ENCODE peak calls at places on chromosomes 12 and 14, in four cellular contexts. S, I, H and C are unnamed samples.

GRCh38 chr12:105469701-105470100 is 139.2 kb downstream of the C12orf75 start:
- DNase-seq in I (no peak), S (no peak), H (no peak), C (no peak)

GRCh38 chr12:91877461-91878230 is 268.0 kb downstream of the BTG1 start:
- DNase-seq in I (no peak), H (no peak), S (no peak), C (no peak)

GRCh38 chr14:95494456-95494855 is 22.0 kb downstream of the SYNE3 start:
- DNase-seq in S (no peak), H (no peak), I (no peak), C (no peak)

GRCh38 chr12:61097991-61098580 is 1162.1 kb upstream of the USP15 start:
- DNase-seq in S (no peak), H (no peak), I (no peak), C (no peak)

GRCh38 chr14:67650694-67651093 is 23.7 kb downstream of the VTI1B start:
- DNase-seq in I (no peak), S (peak), H (peak), C (no peak)

GRCh38 chr12:95687937-95688336 is 102.6 kb downstream of the NTN4 start:
- DNase-seq in S (no peak), H (no peak), I (no peak), C (no peak)

GRCh38 chr14:99164712-99165111 is 107.3 kb downstream of the BCL11B start:
- DNase-seq in H (no peak), S (no peak), I (no peak), C (no peak)

GRCh38 chr12:82896979-82897378 is 210.3 kb downstream of the TMTC2 start:
- DNase-seq in S (peak), I (no peak), H (no peak), C (peak)

GRCh38 chr14:96121660-96122395 is 82.7 kb downstream of the C14orf132 start:
- DNase-seq in S (peak), I (no peak), H (peak), C (no peak)

GRCh38 chr12:87270894-87271293 is 758.3 kb downstream of the C12orf50 start:
- DNase-seq in H (peak), S (peak), I (peak), C (no peak)

GRCh38 chr12:39417916-39418315 is 25.0 kb downstream of the KIF21A start:
- DNase-seq in H (no peak), I (no peak), S (no peak), C (no peak)

GRCh38 chr14:27528328-27528727 is 930.5 kb upstream of the NOVA1 start:
- DNase-seq in I (peak), H (peak), S (no peak), C (no peak)

GRCh38 chr12:53234236-53234635 is 2.2 kb upstream of the RARG start:
- DNase-seq in S (no peak), I (no peak), H (no peak), C (no peak)

GRCh38 chr12:132477009-132477702 is 12.8 kb upstream of the FBRSL1 start:
- DNase-seq in H (no peak), I (no peak), S (no peak), C (no peak)

GRCh38 chr12:31006416-31007152 is 67.1 kb upstream of the DDX11 start:
- DNase-seq in S (no peak), I (no peak), H (no peak), C (no peak)

GRCh38 chr14:54348001-54348611 is 48.7 kb upstream of the CDKN3 start:
- DNase-seq in S (peak), H (peak), I (peak), C (no peak)

GRCh38 chr14:27553820-27554219 is 956.0 kb upstream of the NOVA1 start:
- DNase-seq in I (no peak), S (no peak), H (peak), C (no peak)

GRCh38 chr14:33555710-33556350 is 395.0 kb downstream of the EGLN3 start:
- DNase-seq in H (no peak), I (no peak), S (no peak), C (no peak)

GRCh38 chr14:83575301-83575700 is 1954.6 kb upstream of the FLRT2 start:
- DNase-seq in I (no peak), H (peak), S (peak), C (no peak)

DNA sequence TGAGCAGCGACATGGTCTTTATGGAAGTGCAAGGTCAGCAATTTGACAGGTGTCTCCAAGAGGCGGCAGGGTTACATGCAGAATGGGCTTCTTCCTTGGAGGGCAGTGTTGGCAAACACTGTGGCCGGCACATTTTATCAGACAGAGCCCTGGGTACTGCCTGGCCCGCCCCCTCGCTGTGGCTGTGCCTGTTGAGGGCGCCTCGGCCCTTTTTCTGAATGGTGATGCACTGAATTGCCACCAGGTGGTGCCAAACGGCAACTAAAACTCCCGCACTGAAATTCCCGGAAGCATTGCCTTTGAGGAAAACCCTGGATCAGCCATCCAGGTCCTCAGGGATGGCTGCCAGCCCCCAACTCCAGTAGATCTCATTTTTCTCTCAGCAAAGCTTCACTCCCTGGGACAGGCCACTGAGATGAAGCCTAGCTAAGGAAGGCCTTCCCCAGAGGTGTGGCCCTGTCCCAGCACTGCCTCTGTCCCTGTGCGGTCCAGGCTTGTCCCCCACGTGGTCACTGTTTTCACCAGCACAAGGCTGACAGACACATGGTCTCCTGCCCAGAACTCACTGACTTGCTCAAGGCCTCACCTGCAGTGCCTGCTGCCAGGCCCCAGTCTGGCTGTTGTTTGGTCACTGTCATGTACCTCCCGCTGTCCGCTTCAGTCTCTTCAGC is 73.6 kb downstream of the TESC start:
- DNase-seq in H (peak), I (peak), S (peak), C (peak)
- H3K27ac ChIP-seq in H (no peak), I (no peak), S (no peak), C (no peak)

DNA sequence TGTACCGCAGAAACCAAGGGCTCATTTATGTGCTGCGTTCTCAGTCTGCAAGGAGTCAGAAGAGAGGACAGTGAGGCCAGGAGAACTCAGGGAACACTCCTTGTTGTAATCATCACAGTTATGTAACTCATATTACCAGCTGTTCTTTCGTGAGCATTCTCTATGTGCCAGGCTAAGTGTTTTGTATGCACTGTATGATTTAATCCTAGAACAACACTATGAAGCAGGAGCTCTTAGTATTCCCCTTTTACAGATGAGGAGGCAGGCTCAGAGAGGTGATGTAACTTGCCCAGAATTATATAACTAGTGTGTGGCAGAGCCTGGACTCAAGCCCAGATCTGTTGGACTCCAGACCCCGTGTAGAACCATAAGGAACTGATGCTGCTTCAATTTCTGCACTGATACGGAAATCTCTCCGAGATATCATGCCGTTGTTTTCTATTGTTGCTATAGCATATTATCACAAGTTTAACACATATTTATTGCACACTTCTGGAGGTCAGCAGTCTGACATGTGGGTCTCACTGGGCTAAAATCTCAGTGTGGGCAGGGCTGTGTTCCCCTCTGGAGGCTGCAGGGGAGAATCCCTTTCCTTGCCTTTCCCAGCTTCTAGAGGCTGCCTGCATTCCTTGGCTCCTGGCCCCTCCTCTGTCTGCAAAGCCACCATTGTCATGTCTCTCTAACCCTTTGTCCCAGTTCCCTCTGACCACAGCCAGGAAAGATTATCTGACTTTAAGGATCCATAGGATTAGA is 16.3 kb upstream of the CD9 start:
- DNase-seq in H (peak), I (no peak), S (peak), C (peak)
- H3K9ac ChIP-seq in H (no peak), I (no peak), S (no peak), C (peak)

GRCh38 chr12:10941369-10941768 is 2.3 kb upstream of the TAS2R14 start:
- DNase-seq in I (no peak), H (no peak), S (no peak), C (no peak)
- H3K27ac ChIP-seq in I (no peak), H (no peak), S (no peak), C (no peak)

GRCh38 chr12:65464930-65465329 is 186.4 kb downstream of the MSRB3 start:
- DNase-seq in S (peak), H (peak), I (no peak), C (no peak)
- H3K9ac ChIP-seq in S (no peak), H (no peak), I (no peak), C (no peak)

DNA sequence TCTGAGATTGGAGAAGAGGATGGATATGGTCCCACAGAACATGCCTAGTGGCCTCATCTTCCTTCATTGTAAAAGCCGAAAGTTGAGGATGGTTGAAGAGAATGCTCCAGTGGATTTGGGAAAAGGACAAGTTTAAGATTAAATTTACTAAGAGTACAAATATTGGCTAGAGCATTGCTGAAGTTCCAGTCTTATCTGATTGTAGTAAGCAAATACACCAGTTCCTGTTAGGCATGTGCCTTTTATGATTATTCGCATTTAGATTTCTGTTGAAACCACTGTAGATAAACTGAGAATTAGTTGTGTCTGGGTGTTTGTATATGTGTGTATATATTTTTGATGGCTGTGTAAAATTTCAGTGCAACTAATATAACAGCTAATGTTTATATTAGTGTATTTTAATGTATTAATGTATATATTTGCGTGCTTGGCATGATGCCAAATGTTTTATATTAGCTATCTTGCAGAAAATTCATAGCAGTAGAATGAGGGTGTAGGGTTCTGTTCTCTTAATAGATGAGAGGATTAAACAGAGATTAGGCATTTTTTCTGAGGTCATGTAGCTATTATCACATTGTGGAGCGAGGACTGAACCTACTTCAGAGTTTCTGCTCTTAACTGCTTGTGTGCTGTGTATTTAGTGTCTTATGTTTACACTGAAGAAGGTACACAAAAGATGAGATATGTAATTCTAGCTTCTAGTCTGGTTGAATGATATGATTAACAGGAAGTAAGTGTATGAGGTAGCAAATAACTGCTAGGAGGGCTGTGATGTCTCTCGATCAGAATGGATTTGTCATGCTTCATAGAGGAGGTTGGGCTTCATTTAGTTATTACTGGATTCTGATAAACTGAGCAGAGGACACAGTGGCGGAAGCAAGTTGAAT is 21.2 kb downstream of the FKBP3 start:
- DNase-seq in I (no peak), H (peak), S (peak), C (no peak)
- H3K27ac ChIP-seq in I (no peak), H (no peak), S (peak), C (no peak)

GRCh38 chr14:75257241-75257640 is 21.4 kb upstream of the FOS start:
- DNase-seq in H (no peak), S (peak), I (no peak), C (no peak)
- H3K9ac ChIP-seq in H (no peak), S (no peak), I (no peak), C (no peak)

DNA sequence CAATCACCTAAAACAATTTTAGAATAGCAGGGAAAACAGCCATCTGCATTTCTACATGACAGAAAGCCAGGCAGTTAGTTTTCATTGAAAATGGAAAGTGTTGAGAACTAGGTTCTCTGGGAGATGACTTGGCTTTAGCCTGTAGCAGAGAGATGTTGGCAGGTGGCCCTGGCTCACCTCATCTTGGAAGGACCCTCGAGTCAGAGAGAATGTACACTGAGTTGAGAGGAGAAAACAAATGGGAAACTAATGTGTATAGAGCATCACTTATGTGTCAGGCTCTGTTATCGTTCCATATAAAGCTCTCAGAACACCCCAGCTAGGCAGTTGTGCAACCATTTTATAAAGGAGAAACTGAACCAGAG is 51.9 kb downstream of the SUSD6 start:
- DNase-seq in H (no peak), S (no peak), I (no peak), C (no peak)
- H3K27ac ChIP-seq in H (no peak), S (peak), I (no peak), C (peak)

DNA sequence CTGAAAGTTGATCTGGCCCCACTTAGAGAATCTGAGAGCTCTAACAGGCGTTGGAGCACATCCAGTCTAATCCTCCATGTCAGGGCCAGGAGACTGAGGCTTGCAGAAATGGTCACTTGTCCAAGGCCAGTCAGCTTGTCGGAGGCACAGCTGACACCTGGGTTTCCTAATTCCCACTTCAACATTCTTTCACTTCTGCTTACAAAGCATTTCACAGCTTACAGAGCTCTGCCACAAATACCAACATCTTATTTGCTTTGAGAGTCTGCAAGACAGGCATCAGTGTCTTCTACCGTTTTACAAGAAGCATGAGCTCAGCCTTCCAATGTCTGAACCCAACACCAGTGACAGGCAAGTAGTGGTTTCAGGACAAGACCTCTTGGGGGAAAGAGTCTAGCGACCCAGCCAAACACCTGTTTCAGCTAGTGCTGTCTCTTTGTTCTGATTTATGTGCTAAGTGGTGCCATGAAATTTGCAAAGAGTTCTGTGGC is 31.8 kb downstream of the ISCA2 start:
- DNase-seq in I (no peak), S (no peak), H (no peak), C (no peak)
- H3K9ac ChIP-seq in I (no peak), S (no peak), H (no peak), C (no peak)

GRCh38 chr12:29578731-29579130 is 81.2 kb upstream of the OVCH1 start:
- DNase-seq in S (peak), I (no peak), H (no peak), C (no peak)

GRCh38 chr12:29581641-29582040 is 84.2 kb upstream of the OVCH1 start:
- DNase-seq in I (no peak), S (peak), H (peak), C (no peak)

GRCh38 chr12:29580971-29581370 is 83.5 kb upstream of the OVCH1 start:
- DNase-seq in I (no peak), H (no peak), S (peak), C (no peak)

GRCh38 chr12:29582156-29582555 is 84.7 kb upstream of the OVCH1 start:
- DNase-seq in I (no peak), H (no peak), S (no peak), C (no peak)

DNA sequence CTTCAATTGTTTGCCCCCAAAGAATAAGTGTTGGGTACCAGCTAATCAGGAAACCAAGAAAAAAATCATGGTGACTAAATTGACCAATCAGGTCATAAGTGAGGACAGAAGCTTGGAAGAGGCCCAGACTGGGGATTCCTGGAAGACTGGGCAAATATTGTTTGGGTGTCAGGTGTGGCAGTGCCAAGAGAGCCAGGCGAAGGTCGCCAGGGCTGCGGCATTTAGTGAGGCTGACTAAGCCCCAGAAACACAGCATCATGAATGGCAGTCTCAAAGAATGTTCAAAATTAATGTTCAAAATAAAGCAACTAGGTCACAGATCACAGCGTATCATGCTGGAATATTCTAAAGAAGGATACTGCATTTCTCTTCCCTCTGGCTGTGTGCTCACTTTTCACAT is 85.2 kb upstream of the OVCH1 start:
- DNase-seq in I (no peak), H (peak), S (no peak), C (no peak)
- H3K27ac ChIP-seq in I (no peak), H (no peak), S (peak), C (peak)